ENCODE peak calls at places on chromosome 16, in nine cellular contexts. T is stimulated activated CD4-positive, alpha-beta T cell treated with anti-CD3 and anti-CD28 coated beads, TNF-alpha, amount 100 ng/mL, for 48 hours; Y is NCI-H1694; G is GM12891; W is activated naive CD4-positive, alpha-beta T cell; M is CD4-positive, alpha-beta memory T cell; R is activated T-helper 1 cell treated with Interleukin-2 at 50 U/mL for 16 hours; H is fibroblast of lung; X is Right ventricle myocardium superior. I is an unnamed sample.

GRCh38 chr16:17424771-17425170 is 46.0 kb downstream of the XYLT1 start:
- DNase-seq in T (no peak), Y (no peak), G (no peak), W (no peak), M (no peak), R (no peak), H (no peak), X (no peak), I (no peak)

GRCh38 chr16:5349661-5350060 is 252.1 kb upstream of the EEF2KMT start:
- DNase-seq in T (no peak), Y (no peak), G (no peak), W (no peak), M (no peak), R (no peak), H (no peak), X (no peak), I (no peak)

GRCh38 chr16:3774156-3774767 is 56.9 kb upstream of the TRAP1 start:
- DNase-seq in T (no peak), Y (no peak), G (no peak), W (no peak), M (no peak), R (no peak), H (peak), X (peak), I (no peak)

GRCh38 chr16:8721693-8722348 is 47.4 kb downstream of the ABAT start:
- DNase-seq in T (no peak), Y (no peak), G (no peak), W (no peak), M (no peak), R (no peak), H (no peak), X (no peak), I (no peak)

GRCh38 chr16:30084816-30085159 is 6.9 kb downstream of the TBX6 start:
- DNase-seq in T (no peak), Y (no peak), G (no peak), W (no peak), M (no peak), R (no peak), H (peak), X (peak), I (no peak)

GRCh38 chr16:59865071-59865671 is 1131.1 kb upstream of the GOT2 start:
- DNase-seq in T (no peak), Y (no peak), G (no peak), W (no peak), M (no peak), R (no peak), H (no peak), X (no peak), I (no peak)

GRCh38 chr16:50386139-50386538 is 17.4 kb upstream of the BRD7 start:
- DNase-seq in T (no peak), Y (no peak), G (no peak), W (no peak), M (no peak), R (no peak), H (no peak), X (no peak), I (no peak)

GRCh38 chr16:84982434-84982833 is 28.9 kb downstream of the ZDHHC7 start:
- DNase-seq in T (no peak), Y (no peak), G (no peak), W (no peak), M (no peak), R (no peak), H (no peak), X (no peak), I (no peak)

GRCh38 chr16:69904495-69905170 is 46.5 kb upstream of the CLEC18A start:
- DNase-seq in T (no peak), Y (no peak), G (no peak), W (no peak), M (no peak), R (no peak), H (no peak), X (no peak), I (no peak)

GRCh38 chr16:89052824-89053724 is 40.6 kb upstream of the ACSF3 start:
- DNase-seq in T (no peak), Y (no peak), G (peak), W (no peak), M (no peak), R (no peak), H (peak), X (no peak), I (no peak)

GRCh38 chr16:56108724-56109123 is 82.6 kb upstream of the GNAO1 start:
- DNase-seq in T (no peak), Y (no peak), G (no peak), W (no peak), M (no peak), R (no peak), H (no peak), X (no peak), I (no peak)

GRCh38 chr16:50464325-50465290 is 83.6 kb upstream of the NKD1 start:
- DNase-seq in T (no peak), Y (no peak), G (no peak), W (no peak), M (no peak), R (no peak), H (no peak), X (no peak), I (no peak)

GRCh38 chr16:2663553-2664521 is 18.5 kb upstream of the KCTD5 start:
- DNase-seq in T (peak), Y (no peak), G (no peak), W (no peak), M (peak), R (no peak), H (peak), X (no peak), I (no peak)

GRCh38 chr16:70252355-70252988 is 732 bp upstream of the EXOSC6 start:
- DNase-seq in T (no peak), Y (no peak), G (no peak), W (no peak), M (no peak), R (no peak), H (peak), X (no peak), I (no peak)

GRCh38 chr16:70703041-70703834 is 17.4 kb upstream of the MTSS2 start:
- DNase-seq in T (no peak), Y (peak), G (no peak), W (no peak), M (no peak), R (no peak), H (peak), X (peak), I (no peak)

GRCh38 chr16:9463461-9463860 is 372.0 kb downstream of the HAPSTR1 start:
- DNase-seq in T (no peak), Y (no peak), G (no peak), W (no peak), M (no peak), R (no peak), H (no peak), X (no peak), I (no peak)

GRCh38 chr16:77402118-77402517 is 32.7 kb downstream of the ADAMTS18 start:
- DNase-seq in T (no peak), Y (no peak), G (no peak), W (no peak), M (no peak), R (no peak), H (no peak), X (no peak), I (no peak)

GRCh38 chr16:84617631-84618427 is at the start of gene COTL1:
- DNase-seq in T (peak), Y (peak), G (peak), W (peak), M (peak), R (peak), H (peak), X (peak), I (peak)

GRCh38 chr16:84224554-84224953 is 15.3 kb downstream of the KCNG4 start:
- DNase-seq in T (no peak), Y (no peak), G (no peak), W (no peak), M (no peak), R (no peak), H (no peak), X (no peak), I (no peak)

GRCh38 chr16:79638386-79639106 is 38.0 kb upstream of the MAF start:
- DNase-seq in T (no peak), Y (no peak), G (no peak), W (no peak), M (no peak), R (no peak), H (no peak), X (no peak), I (no peak)

I was measured in activated CD4-positive, alpha-beta T cell treated with anti-CD3 and anti-CD28 coated beads for 24 hours.